ENCODE peak calls at places on chromosomes 16 and 17, in six cellular contexts. One of them, this sample, is unnamed.

GRCh38 chr16:52455549-52456277 is 91.2 kb downstream of the TOX3 start:
- DNase-seq in A549: no peak
- DNase-seq in dorsolateral prefrontal cortex: no peak
- DNase-seq in IMR-90: no peak
- DNase-seq in heart left ventricle: no peak
- DNase-seq in endodermal cell: no peak
- DNase-seq in this sample: no peak

GRCh38 chr16:11510178-11510973 is 76.3 kb downstream of the LITAF start:
- DNase-seq in IMR-90: no peak
- DNase-seq in dorsolateral prefrontal cortex: no peak
- DNase-seq in A549: no peak
- DNase-seq in heart left ventricle: no peak
- DNase-seq in endodermal cell: no peak
- DNase-seq in this sample: no peak

GRCh38 chr16:31423801-31424200 is 4.4 kb downstream of the COX6A2 start:
- DNase-seq in dorsolateral prefrontal cortex: no peak
- DNase-seq in endodermal cell: no peak
- DNase-seq in IMR-90: no peak
- DNase-seq in heart left ventricle: no peak
- DNase-seq in A549: no peak
- DNase-seq in this sample: no peak

GRCh38 chr17:64565563-64565962 is 58.8 kb downstream of the CEP95 start:
- DNase-seq in A549: no peak
- DNase-seq in heart left ventricle: no peak
- DNase-seq in endodermal cell: no peak
- DNase-seq in dorsolateral prefrontal cortex: no peak
- DNase-seq in IMR-90: no peak
- DNase-seq in this sample: no peak

GRCh38 chr17:9055281-9055680 is 34.0 kb downstream of the NTN1 start:
- DNase-seq in endodermal cell: peak; percentile 57
- DNase-seq in dorsolateral prefrontal cortex: no peak
- DNase-seq in IMR-90: no peak
- DNase-seq in heart left ventricle: no peak
- DNase-seq in A549: no peak
- DNase-seq in this sample: no peak

GRCh38 chr16:31009894-31010293 is 544 bp downstream of the STX1B start:
- DNase-seq in heart left ventricle: no peak
- DNase-seq in endodermal cell: no peak
- DNase-seq in A549: no peak
- DNase-seq in dorsolateral prefrontal cortex: no peak
- DNase-seq in IMR-90: no peak
- DNase-seq in this sample: no peak

GRCh38 chr16:13957197-13958078 is 37.5 kb downstream of the ERCC4 start:
- DNase-seq in IMR-90: peak; percentile 95
- DNase-seq in A549: peak; percentile 76
- DNase-seq in endodermal cell: peak; percentile 58
- DNase-seq in heart left ventricle: peak; percentile 75
- DNase-seq in dorsolateral prefrontal cortex: no peak
- DNase-seq in this sample: no peak

GRCh38 chr16:54812229-54812628 is 118.4 kb upstream of the IRX5 start:
- DNase-seq in endodermal cell: no peak
- DNase-seq in A549: no peak
- DNase-seq in dorsolateral prefrontal cortex: no peak
- DNase-seq in IMR-90: no peak
- DNase-seq in heart left ventricle: no peak
- DNase-seq in this sample: no peak

GRCh38 chr17:4499431-4500187 is 928 bp downstream of the SPNS2 start:
- DNase-seq in dorsolateral prefrontal cortex: peak; percentile 61
- DNase-seq in IMR-90: no peak
- DNase-seq in heart left ventricle: no peak
- DNase-seq in A549: peak; percentile 38
- DNase-seq in endodermal cell: peak; percentile 80
- DNase-seq in this sample: no peak

GRCh38 chr16:17354121-17354750 is 116.5 kb downstream of the XYLT1 start:
- DNase-seq in heart left ventricle: no peak
- DNase-seq in IMR-90: no peak
- DNase-seq in dorsolateral prefrontal cortex: no peak
- DNase-seq in A549: no peak
- DNase-seq in endodermal cell: no peak
- DNase-seq in this sample: no peak

GRCh38 chr16:19133600-19133999 is 19.8 kb downstream of the ITPRIPL2 start:
- DNase-seq in IMR-90: no peak
- DNase-seq in heart left ventricle: no peak
- DNase-seq in dorsolateral prefrontal cortex: no peak
- DNase-seq in A549: no peak
- DNase-seq in endodermal cell: no peak
- DNase-seq in this sample: no peak

GRCh38 chr16:56771558-56772279 is 41.8 kb downstream of the NUP93 start:
- DNase-seq in dorsolateral prefrontal cortex: no peak
- DNase-seq in A549: no peak
- DNase-seq in IMR-90: peak; percentile 61
- DNase-seq in endodermal cell: no peak
- DNase-seq in heart left ventricle: no peak
- DNase-seq in this sample: no peak

GRCh38 chr16:67029249-67030096 is 524 bp downstream of the CBFB start:
- DNase-seq in dorsolateral prefrontal cortex: no peak
- DNase-seq in A549: peak; percentile 36
- DNase-seq in IMR-90: peak; percentile 52
- DNase-seq in heart left ventricle: peak; percentile 81
- DNase-seq in endodermal cell: peak; percentile 78
- DNase-seq in this sample: peak; percentile 36

GRCh38 chr17:40561871-40562611 is 3.2 kb downstream of the CCR7 start:
- DNase-seq in IMR-90: no peak
- DNase-seq in A549: no peak
- DNase-seq in dorsolateral prefrontal cortex: no peak
- DNase-seq in endodermal cell: peak; percentile 68
- DNase-seq in heart left ventricle: no peak
- DNase-seq in this sample: peak; percentile 70

GRCh38 chr16:86064431-86065250 is 165.7 kb downstream of the IRF8 start:
- DNase-seq in endodermal cell: no peak
- DNase-seq in A549: no peak
- DNase-seq in heart left ventricle: no peak
- DNase-seq in IMR-90: no peak
- DNase-seq in dorsolateral prefrontal cortex: no peak
- DNase-seq in this sample: no peak

GRCh38 chr17:30323262-30323894 is 10.5 kb downstream of the TMIGD1 start:
- DNase-seq in dorsolateral prefrontal cortex: no peak
- DNase-seq in IMR-90: no peak
- DNase-seq in endodermal cell: no peak
- DNase-seq in A549: no peak
- DNase-seq in heart left ventricle: no peak
- DNase-seq in this sample: peak; percentile 64

GRCh38 chr16:67260426-67261063 is 11.8 kb downstream of the SLC9A5 start:
- DNase-seq in IMR-90: peak; percentile 72
- DNase-seq in A549: no peak
- DNase-seq in dorsolateral prefrontal cortex: no peak
- DNase-seq in endodermal cell: peak; percentile 75
- DNase-seq in heart left ventricle: no peak
- DNase-seq in this sample: no peak

GRCh38 chr16:10623059-10623458 is 42.7 kb upstream of the EMP2 start:
- DNase-seq in A549: no peak
- DNase-seq in heart left ventricle: no peak
- DNase-seq in dorsolateral prefrontal cortex: no peak
- DNase-seq in IMR-90: no peak
- DNase-seq in endodermal cell: no peak
- DNase-seq in this sample: no peak

GRCh38 chr17:78787444-78787843 is 5.4 kb upstream of the CYTH1 start:
- DNase-seq in IMR-90: no peak
- DNase-seq in heart left ventricle: no peak
- DNase-seq in dorsolateral prefrontal cortex: no peak
- DNase-seq in A549: peak; percentile 73
- DNase-seq in endodermal cell: no peak
- DNase-seq in this sample: no peak

GRCh38 chr17:37259030-37259735 is 116.6 kb upstream of the C17orf78 start:
- DNase-seq in IMR-90: peak; percentile 76
- DNase-seq in endodermal cell: no peak
- DNase-seq in A549: no peak
- DNase-seq in heart left ventricle: no peak
- DNase-seq in dorsolateral prefrontal cortex: no peak
- DNase-seq in this sample: no peak

GRCh38 chr17:28710948-28711722 is 553 bp downstream of the PROCA1 start:
- DNase-seq in endodermal cell: peak; percentile 100
- DNase-seq in dorsolateral prefrontal cortex: peak; percentile 72
- DNase-seq in IMR-90: peak; percentile 85
- DNase-seq in heart left ventricle: peak; percentile 95
- DNase-seq in A549: peak; percentile 97
- DNase-seq in this sample: peak; percentile 87

GRCh38 chr17:28711723-28712036 is at the start of gene PROCA1:
- DNase-seq in heart left ventricle: no peak
- DNase-seq in dorsolateral prefrontal cortex: no peak
- DNase-seq in A549: no peak
- DNase-seq in endodermal cell: peak; percentile 93
- DNase-seq in IMR-90: no peak
- DNase-seq in this sample: peak; percentile 28

GRCh38 chr17:28714281-28714680 is 2.6 kb upstream of the PROCA1 start:
- DNase-seq in heart left ventricle: peak; percentile 54
- DNase-seq in dorsolateral prefrontal cortex: no peak
- DNase-seq in A549: no peak
- DNase-seq in endodermal cell: no peak
- DNase-seq in IMR-90: no peak
- DNase-seq in this sample: no peak

GRCh38 chr17:28712705-28713415 is 1.2 kb upstream of the PROCA1 start:
- DNase-seq in dorsolateral prefrontal cortex: no peak
- DNase-seq in A549: no peak
- DNase-seq in heart left ventricle: no peak
- DNase-seq in endodermal cell: peak; percentile 52
- DNase-seq in IMR-90: no peak
- DNase-seq in this sample: no peak

DNA sequence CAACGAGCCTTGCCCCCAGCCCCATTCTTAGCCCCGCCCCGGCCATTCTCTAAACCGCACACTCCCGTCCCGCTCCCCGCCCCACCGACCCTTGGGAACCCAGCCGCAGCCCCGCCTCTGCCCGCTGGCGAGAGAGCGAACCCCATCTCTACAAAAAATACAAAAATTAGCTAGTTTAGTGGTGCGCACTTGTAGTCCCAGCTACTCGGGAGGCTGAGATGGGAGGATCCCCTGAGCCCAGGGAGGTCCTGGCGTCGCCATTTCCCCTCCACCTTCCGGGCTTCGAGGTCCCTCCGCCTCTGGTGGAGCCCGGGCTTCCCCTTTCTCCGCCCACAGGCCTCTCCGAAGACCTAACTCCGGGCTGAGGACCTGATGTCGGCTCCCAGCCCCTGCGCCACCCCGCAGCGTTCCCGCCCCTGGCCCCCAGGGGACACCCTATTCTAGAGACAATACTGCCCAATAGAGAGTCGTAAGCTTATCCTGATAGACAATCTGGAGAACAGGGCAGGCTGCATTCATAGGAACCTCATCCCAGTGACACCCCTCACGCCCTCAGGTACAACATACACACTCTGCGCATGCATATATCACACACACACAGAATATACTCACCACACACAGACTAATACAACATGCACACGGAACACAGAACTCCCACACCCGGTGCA is 483 bp upstream of the PROCA1 start:
- DNase-seq in A549: no peak
- DNase-seq in IMR-90: no peak
- DNase-seq in heart left ventricle: peak; percentile 83
- DNase-seq in endodermal cell: peak; percentile 93
- DNase-seq in dorsolateral prefrontal cortex: no peak
- DNase-seq in this sample: peak; percentile 48
- H3K27ac ChIP-seq in A549: no peak overlapping the region
- H3K27ac ChIP-seq in IMR-90: peak overlapping the region; percentile 79
- H3K27ac ChIP-seq in heart left ventricle: peak overlapping the region; percentile 94
- H3K27ac ChIP-seq in endodermal cell: peak overlapping the region; percentile 89
- H3K27ac ChIP-seq in dorsolateral prefrontal cortex: peak overlapping the region; percentile 92
- H3K27ac ChIP-seq in this sample: peak overlapping the region; percentile 73

GRCh38 chr17:32814837-32815236 is 62.1 kb downstream of the MYO1D start:
- DNase-seq in IMR-90: no peak
- DNase-seq in endodermal cell: no peak
- DNase-seq in heart left ventricle: no peak
- DNase-seq in dorsolateral prefrontal cortex: no peak
- DNase-seq in A549: no peak
- DNase-seq in this sample: no peak

GRCh38 chr17:32815460-32815859 is 61.5 kb downstream of the MYO1D start:
- DNase-seq in endodermal cell: no peak
- DNase-seq in dorsolateral prefrontal cortex: no peak
- DNase-seq in IMR-90: no peak
- DNase-seq in heart left ventricle: no peak
- DNase-seq in A549: no peak
- DNase-seq in this sample: no peak

GRCh38 chr17:32807577-32807976 is 69.3 kb downstream of the MYO1D start:
- DNase-seq in dorsolateral prefrontal cortex: no peak
- DNase-seq in A549: no peak
- DNase-seq in IMR-90: no peak
- DNase-seq in heart left ventricle: no peak
- DNase-seq in endodermal cell: no peak
- DNase-seq in this sample: no peak

GRCh38 chr17:32810690-32811089 is 66.2 kb downstream of the MYO1D start:
- DNase-seq in dorsolateral prefrontal cortex: no peak
- DNase-seq in A549: no peak
- DNase-seq in heart left ventricle: no peak
- DNase-seq in IMR-90: no peak
- DNase-seq in endodermal cell: no peak
- DNase-seq in this sample: no peak

GRCh38 chr17:32813021-32813420 is 63.9 kb downstream of the MYO1D start:
- DNase-seq in dorsolateral prefrontal cortex: no peak
- DNase-seq in A549: no peak
- DNase-seq in heart left ventricle: no peak
- DNase-seq in IMR-90: no peak
- DNase-seq in endodermal cell: no peak
- DNase-seq in this sample: no peak
- H3K27ac ChIP-seq in dorsolateral prefrontal cortex: no peak overlapping the region
- H3K27ac ChIP-seq in A549: no peak overlapping the region
- H3K27ac ChIP-seq in heart left ventricle: no peak overlapping the region
- H3K27ac ChIP-seq in IMR-90: no peak overlapping the region
- H3K27ac ChIP-seq in endodermal cell: no peak overlapping the region
- H3K27ac ChIP-seq in this sample: no peak overlapping the region

GRCh38 chr16:8594149-8594666 is 3.9 kb upstream of the TMEM114 start:
- DNase-seq in endodermal cell: no peak
- DNase-seq in IMR-90: no peak
- DNase-seq in dorsolateral prefrontal cortex: no peak
- DNase-seq in A549: no peak
- DNase-seq in heart left ventricle: no peak
- DNase-seq in this sample: no peak

GRCh38 chr16:8595783-8596182 is 5.5 kb upstream of the TMEM114 start:
- DNase-seq in heart left ventricle: no peak
- DNase-seq in dorsolateral prefrontal cortex: no peak
- DNase-seq in IMR-90: no peak
- DNase-seq in A549: no peak
- DNase-seq in endodermal cell: no peak
- DNase-seq in this sample: no peak

GRCh38 chr16:8600144-8600856 is 10.0 kb upstream of the TMEM114 start:
- DNase-seq in endodermal cell: no peak
- DNase-seq in dorsolateral prefrontal cortex: no peak
- DNase-seq in heart left ventricle: no peak
- DNase-seq in IMR-90: no peak
- DNase-seq in A549: no peak
- DNase-seq in this sample: no peak

GRCh38 chr16:8591451-8591850 is 1.1 kb upstream of the TMEM114 start:
- DNase-seq in IMR-90: no peak
- DNase-seq in A549: no peak
- DNase-seq in heart left ventricle: no peak
- DNase-seq in dorsolateral prefrontal cortex: no peak
- DNase-seq in endodermal cell: no peak
- DNase-seq in this sample: no peak

GRCh38 chr16:8596581-8596980 is 6.3 kb upstream of the TMEM114 start:
- DNase-seq in A549: no peak
- DNase-seq in dorsolateral prefrontal cortex: no peak
- DNase-seq in IMR-90: no peak
- DNase-seq in heart left ventricle: no peak
- DNase-seq in endodermal cell: no peak
- DNase-seq in this sample: no peak
- H3K27ac ChIP-seq in A549: no peak overlapping the region
- H3K27ac ChIP-seq in dorsolateral prefrontal cortex: no peak overlapping the region
- H3K27ac ChIP-seq in IMR-90: no peak overlapping the region
- H3K27ac ChIP-seq in heart left ventricle: no peak overlapping the region
- H3K27ac ChIP-seq in endodermal cell: no peak overlapping the region
- H3K27ac ChIP-seq in this sample: no peak overlapping the region

GRCh38 chr17:56779898-56780777 is 53.6 kb downstream of the C17orf67 start:
- DNase-seq in IMR-90: peak; percentile 66
- DNase-seq in endodermal cell: peak; percentile 97
- DNase-seq in A549: peak; percentile 67
- DNase-seq in dorsolateral prefrontal cortex: peak; percentile 73
- DNase-seq in heart left ventricle: peak; percentile 89
- DNase-seq in this sample: peak; percentile 81
- H3K27ac ChIP-seq in IMR-90: peak overlapping the region; percentile 0
- H3K27ac ChIP-seq in endodermal cell: no peak overlapping the region
- H3K27ac ChIP-seq in A549: no peak overlapping the region
- H3K27ac ChIP-seq in dorsolateral prefrontal cortex: no peak overlapping the region
- H3K27ac ChIP-seq in heart left ventricle: no peak overlapping the region
- H3K27ac ChIP-seq in this sample: peak overlapping the region; percentile 77